ENCODE peak calls at places on chromosomes 7 and 10, in nine cellular contexts. M, E, G, R, T, O, V, J and F are unnamed samples. For H3K9me3, the result is how much of the 10 kb centered on the place peaks cover.

GRCh38 chr7:144100607-144101006 is 8.8 kb upstream of the OR2A2 start:
- DNase-seq in M (no peak), E (no peak), G (no peak), R (no peak), T (no peak), O (no peak), V (no peak), J (no peak), F (no peak)

GRCh38 chr10:20105236-20105635 is 289.0 kb downstream of the PLXDC2 start:
- DNase-seq in M (no peak), E (no peak), G (no peak), R (no peak), T (no peak), O (peak), V (no peak), J (no peak), F (no peak)

GRCh38 chr10:131201741-131202515 is 109.6 kb downstream of the TCERG1L start:
- DNase-seq in M (peak), E (no peak), G (no peak), R (peak), T (no peak), O (no peak), V (peak), J (no peak), F (no peak)

GRCh38 chr10:43938810-43939209 is 290.1 kb upstream of the ZNF32 start:
- DNase-seq in M (no peak), E (no peak), G (no peak), R (peak), T (no peak), O (no peak), V (no peak), J (no peak), F (no peak)

GRCh38 chr7:93765475-93765874 is 125.1 kb downstream of the TFPI2 start:
- DNase-seq in M (no peak), E (no peak), G (no peak), R (no peak), T (no peak), O (no peak), V (no peak), J (no peak), F (no peak)

GRCh38 chr7:150337659-150338081 is 3.8 kb downstream of the RARRES2 start:
- DNase-seq in M (no peak), E (no peak), G (no peak), R (peak), T (no peak), O (no peak), V (no peak), J (no peak), F (no peak)

GRCh38 chr7:13321321-13321720 is 633.9 kb downstream of the ARL4A start:
- DNase-seq in M (no peak), E (no peak), G (no peak), R (no peak), T (no peak), O (peak), V (no peak), J (no peak), F (no peak)

GRCh38 chr10:68471063-68471585 is 649 bp downstream of the DNA2 start:
- DNase-seq in M (no peak), E (no peak), G (peak), R (no peak), T (peak), O (no peak), V (no peak), J (no peak), F (no peak)

GRCh38 chr10:71842856-71843530 is 8.1 kb downstream of the PSAP start:
- DNase-seq in M (no peak), E (no peak), G (no peak), R (no peak), T (no peak), O (no peak), V (no peak), J (no peak), F (no peak)

GRCh38 chr7:151672706-151673105 is 153.0 kb upstream of the RHEB start:
- DNase-seq in M (no peak), E (no peak), G (no peak), R (no peak), T (peak), O (peak), V (no peak), J (no peak), F (no peak)

GRCh38 chr10:77320852-77321496 is 316.6 kb downstream of the KCNMA1 start:
- DNase-seq in M (no peak), E (no peak), G (no peak), R (no peak), T (no peak), O (peak), V (no peak), J (peak), F (no peak)

GRCh38 chr7:73659983-73660382 is 7.6 kb upstream of the VPS37D start:
- DNase-seq in M (no peak), E (no peak), G (no peak), R (no peak), T (no peak), O (no peak), V (no peak), J (no peak), F (no peak)

GRCh38 chr7:128903621-128904361 is 6.7 kb downstream of the KCP start:
- DNase-seq in M (no peak), E (no peak), G (no peak), R (peak), T (no peak), O (no peak), V (no peak), J (no peak), F (no peak)

GRCh38 chr7:29457565-29457971 is 106.1 kb upstream of the PRR15 start:
- DNase-seq in M (no peak), E (no peak), G (peak), R (no peak), T (no peak), O (peak), V (no peak), J (no peak), F (no peak)

GRCh38 chr7:85185355-85186082 is 1.3 kb downstream of the SEMA3D start:
- DNase-seq in M (peak), E (peak), G (peak), R (peak), T (peak), O (peak), V (peak), J (no peak), F (no peak)

GRCh38 chr7:40551685-40552576 is 417.1 kb downstream of the SUGCT start:
- DNase-seq in M (no peak), E (peak), G (no peak), R (no peak), T (peak), O (peak), V (no peak), J (no peak), F (no peak)

GRCh38 chr7:7504910-7505704 is 30.6 kb downstream of the COL28A1 start:
- DNase-seq in M (no peak), E (no peak), G (no peak), R (no peak), T (no peak), O (no peak), V (no peak), J (no peak), F (no peak)

GRCh38 chr10:69792361-69792760 is 9.3 kb upstream of the COL13A1 start:
- DNase-seq in M (no peak), E (no peak), G (no peak), R (no peak), T (no peak), O (no peak), V (no peak), J (no peak), F (no peak)

GRCh38 chr7:71286336-71286735 is 154.4 kb downstream of the GALNT17 start:
- DNase-seq in M (no peak), E (no peak), G (peak), R (no peak), T (no peak), O (no peak), V (no peak), J (no peak), F (no peak)

GRCh38 chr7:6656413-6656812 is 19.3 kb downstream of the ZNF316 start:
- DNase-seq in M (no peak), E (peak), G (no peak), R (peak), T (no peak), O (no peak), V (no peak), J (no peak), F (no peak)

GRCh38 chr10:22658745-22659410 is 55.5 kb downstream of the PIP4K2A start:
- DNase-seq in M (no peak), E (no peak), G (no peak), R (no peak), T (no peak), O (peak), V (no peak), J (no peak), F (no peak)

GRCh38 chr7:134448359-134449229 is 10.3 kb downstream of the AKR1B1 start:
- DNase-seq in M (no peak), E (no peak), G (no peak), R (no peak), T (peak), O (peak), V (no peak), J (peak), F (no peak)

GRCh38 chr7:157362729-157363128 is 25.9 kb downstream of the DNAJB6 start:
- DNase-seq in M (no peak), E (no peak), G (no peak), R (no peak), T (no peak), O (no peak), V (no peak), J (no peak), F (no peak)

GRCh38 chr7:139618482-139619366 is 95.2 kb downstream of the CLEC2L start:
- DNase-seq in M (peak), E (no peak), G (peak), R (no peak), T (peak), O (peak), V (no peak), J (no peak), F (peak)

DNA sequence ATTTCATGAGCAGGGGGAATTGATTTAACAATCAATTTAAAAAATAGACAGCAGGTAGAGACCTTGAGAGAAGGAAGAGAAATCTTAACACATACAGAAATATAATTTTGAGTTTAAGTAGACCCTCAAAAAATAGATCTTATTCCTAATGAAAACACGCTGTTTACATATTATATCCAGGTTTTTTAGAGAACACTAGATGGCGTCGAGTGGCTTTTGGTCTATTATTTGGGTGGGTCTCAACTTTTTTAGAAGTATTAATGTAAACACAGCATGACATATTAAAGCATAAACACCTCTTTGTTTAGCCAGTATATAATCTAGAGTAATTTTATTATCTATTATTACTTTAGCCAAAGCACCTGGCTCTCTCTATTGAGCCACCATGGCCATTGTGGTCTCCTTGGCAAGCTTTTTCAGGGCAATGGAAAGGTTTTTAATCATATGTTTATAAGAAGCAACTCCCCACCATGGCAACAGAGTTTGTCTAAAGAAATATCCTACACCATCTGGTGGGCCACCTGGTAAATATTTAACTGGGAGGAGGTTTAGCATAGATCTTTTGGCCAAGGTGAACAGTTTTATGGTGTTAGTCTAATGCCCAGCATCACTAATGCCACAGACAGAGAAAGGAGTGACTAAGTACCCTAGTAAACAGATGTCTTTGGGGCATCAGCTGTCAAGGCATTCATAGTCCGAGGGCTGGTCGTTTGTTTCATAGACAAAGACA is 59.7 kb upstream of the PRSS1 start:
- DNase-seq in M (no peak), E (no peak), G (no peak), R (no peak), T (peak), O (no peak), V (no peak), J (no peak), F (no peak)
- TF ChIP-seq CTCF in M (no peak), E (no peak), G (peak), R (no peak), T (no peak), O (no peak), V (no peak), J (no peak), F (no peak)

GRCh38 chr7:105672820-105673219 is 91.5 kb upstream of the EFCAB10 start:
- DNase-seq in M (no peak), E (no peak), G (no peak), R (no peak), T (no peak), O (no peak), V (no peak), J (no peak), F (no peak)
- H3K27ac ChIP-seq in M (no peak), E (no peak), G (no peak), R (peak), T (no peak), O (no peak), V (peak), J (no peak), F (no peak)

GRCh38 chr10:29861811-29862505 is 197.4 kb downstream of the JCAD start:
- DNase-seq in M (no peak), E (no peak), G (no peak), R (no peak), T (peak), O (peak), V (no peak), J (no peak), F (no peak)
- H3K9me3 ChIP-seq in M (under half), E (under half), G (under half), R (under half), T (under half), O (under half), V (under half), J (under half), F (under half)

GRCh38 chr7:158517571-158517970 is 70.1 kb downstream of the PTPRN2 start:
- DNase-seq in M (no peak), E (no peak), G (no peak), R (no peak), T (no peak), O (no peak), V (no peak), J (no peak), F (no peak)
- TF ChIP-seq CTCF in M (no peak), E (no peak), G (no peak), R (no peak), T (no peak), O (no peak), V (no peak), J (no peak), F (no peak)

GRCh38 chr7:101170617-101171441 is 5.5 kb upstream of the VGF start:
- DNase-seq in M (no peak), E (no peak), G (no peak), R (no peak), T (no peak), O (no peak), V (no peak), J (no peak), F (no peak)

GRCh38 chr7:101172854-101173751 is 7.0 kb downstream of the NAT16 start:
- DNase-seq in M (peak), E (peak), G (no peak), R (peak), T (peak), O (peak), V (peak), J (peak), F (no peak)

GRCh38 chr7:101169838-101170531 is 4.6 kb upstream of the VGF start:
- DNase-seq in M (peak), E (peak), G (peak), R (peak), T (peak), O (peak), V (peak), J (no peak), F (peak)

GRCh38 chr7:101172005-101172853 is 6.9 kb upstream of the VGF start:
- DNase-seq in M (no peak), E (no peak), G (peak), R (no peak), T (no peak), O (no peak), V (no peak), J (no peak), F (no peak)

GRCh38 chr7:101171442-101171837 is 6.1 kb upstream of the VGF start:
- DNase-seq in M (no peak), E (no peak), G (peak), R (no peak), T (no peak), O (no peak), V (no peak), J (no peak), F (no peak)
- H3K27ac ChIP-seq in M (no peak), E (no peak), G (no peak), R (no peak), T (no peak), O (no peak), V (no peak), J (no peak), F (no peak)

GRCh38 chr7:57343901-57344622 is 105.9 kb upstream of the ZNF716 start:
- DNase-seq in M (no peak), E (peak), G (no peak), R (no peak), T (no peak), O (no peak), V (no peak), J (no peak), F (no peak)

GRCh38 chr7:57342954-57343353 is 107.0 kb upstream of the ZNF716 start:
- DNase-seq in M (no peak), E (no peak), G (no peak), R (no peak), T (no peak), O (no peak), V (no peak), J (no peak), F (no peak)

GRCh38 chr7:57348646-57349269 is 101.2 kb upstream of the ZNF716 start:
- DNase-seq in M (no peak), E (peak), G (no peak), R (no peak), T (no peak), O (no peak), V (no peak), J (no peak), F (no peak)

GRCh38 chr7:57339198-57339944 is 110.6 kb upstream of the ZNF716 start:
- DNase-seq in M (no peak), E (no peak), G (no peak), R (no peak), T (no peak), O (no peak), V (no peak), J (no peak), F (no peak)

GRCh38 chr7:57344957-57345356 is 105.0 kb upstream of the ZNF716 start:
- DNase-seq in M (no peak), E (no peak), G (no peak), R (no peak), T (no peak), O (no peak), V (no peak), J (no peak), F (no peak)
- H3K9me3 ChIP-seq in M (under half), E (under half), G (under half), R (under half), T (under half), O (under half), V (half or more), J (half or more), F (under half)

DNA sequence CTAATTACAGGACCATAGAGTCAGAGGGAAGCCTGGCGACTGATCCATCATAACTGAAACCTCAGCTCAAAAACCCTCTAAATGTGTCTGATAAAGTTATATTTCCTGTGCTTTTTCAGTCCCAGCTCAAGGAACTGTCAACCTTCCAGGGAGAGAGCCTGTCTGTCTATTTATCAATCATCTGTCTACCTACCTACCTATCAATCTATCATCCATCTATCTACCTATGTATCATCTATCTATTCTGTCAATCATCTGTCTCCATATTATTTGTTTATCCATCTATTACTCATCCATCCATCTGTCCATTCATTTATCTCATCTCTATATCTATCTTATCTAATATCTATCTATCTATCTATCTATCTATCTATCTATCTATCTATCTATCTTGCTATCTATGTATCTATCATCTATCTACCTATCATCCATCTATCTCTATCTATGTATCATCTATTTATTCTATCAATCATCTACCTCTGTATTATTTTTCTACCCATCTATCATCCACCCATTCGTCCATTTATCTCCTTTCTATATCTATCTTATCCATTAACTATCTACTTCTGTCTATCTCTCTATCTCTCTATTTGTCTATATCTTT is 161.4 kb downstream of the PRKCQ start:
- DNase-seq in M (no peak), E (no peak), G (no peak), R (no peak), T (no peak), O (no peak), V (no peak), J (no peak), F (no peak)
- TF ChIP-seq CTCF in M (no peak), E (no peak), G (no peak), R (no peak), T (no peak), O (no peak), V (no peak), J (no peak), F (no peak)

DNA sequence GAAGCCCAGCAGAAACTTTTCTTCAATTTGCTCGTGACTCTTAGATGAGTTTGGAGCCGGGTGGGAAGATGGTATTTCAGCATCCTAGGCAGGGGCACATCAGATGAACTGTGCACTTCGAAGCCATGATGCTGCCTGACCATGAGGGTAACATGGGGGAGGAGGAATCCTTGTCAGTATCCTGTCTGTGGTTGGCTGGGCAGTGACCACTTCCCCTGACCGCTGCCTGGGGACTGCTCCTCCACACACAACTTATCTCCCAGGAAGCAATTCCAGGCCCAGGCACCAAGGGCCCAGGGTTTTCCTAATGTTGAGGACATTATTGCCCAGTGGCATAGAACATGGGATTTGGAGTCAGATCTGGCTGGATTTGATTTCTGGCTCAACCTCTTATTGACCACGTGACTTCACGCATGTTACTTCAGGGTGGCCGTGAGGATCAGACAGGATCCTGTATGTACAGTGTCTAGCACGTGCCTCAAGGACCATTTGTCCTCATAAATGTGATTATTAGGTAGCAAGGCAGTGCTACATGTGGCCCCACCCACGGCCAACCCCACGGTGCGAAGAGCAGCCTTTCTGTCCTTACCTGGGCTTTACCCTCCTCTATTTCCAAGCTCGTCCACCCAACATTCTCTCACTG is 65.2 kb downstream of the PTPRE start:
- DNase-seq in M (no peak), E (no peak), G (no peak), R (no peak), T (no peak), O (no peak), V (no peak), J (no peak), F (no peak)
- H3K27ac ChIP-seq in M (no peak), E (no peak), G (no peak), R (no peak), T (no peak), O (no peak), V (no peak), J (no peak), F (no peak)